ENCODE peak calls at places on chromosomes 12 and 14, in ten cellular contexts. L, I, P, F, M, E, Z, C, S and T are unnamed samples.
A peak's percentile ranks its signal among the peaks of the same experiment; 100 is the strongest.

GRCh38 chr14:74261288-74261687 is 22.0 kb downstream of the VSX2 start:
- DNase-seq in S (no peak), I (no peak), E (no peak), F (no peak), L (no peak), P (no peak), Z (no peak), M (no peak), C (no peak), T (no peak)

GRCh38 chr12:107404981-107405380 is 280.6 kb upstream of the PWP1 start:
- DNase-seq in S (peak; percentile 74), Z (peak; percentile 63), C (no peak), L (no peak), M (no peak), I (peak; percentile 30), E (no peak), F (no peak), P (no peak), T (no peak)

GRCh38 chr12:132642846-132643835 is 24.6 kb downstream of the P2RX2 start:
- DNase-seq in L (no peak), Z (no peak), P (no peak), F (no peak), E (no peak), S (no peak), M (peak; percentile 59), C (no peak), I (no peak), T (no peak)

GRCh38 chr12:93317227-93317626 is 60.5 kb upstream of the NUDT4 start:
- DNase-seq in P (no peak), F (no peak), S (peak; percentile 52), Z (no peak), M (no peak), I (peak; percentile 68), C (no peak), E (no peak), L (no peak), T (no peak)

GRCh38 chr12:78636253-78636855 is 228.2 kb upstream of the SYT1 start:
- DNase-seq in C (no peak), Z (no peak), E (no peak), M (no peak), I (no peak), S (no peak), L (no peak), P (no peak), F (no peak), T (no peak)

GRCh38 chr14:23828611-23829010 is 125.0 kb upstream of the DHRS4 start:
- DNase-seq in S (no peak), P (no peak), Z (no peak), C (no peak), M (no peak), I (no peak), L (no peak), F (no peak), E (no peak), T (no peak)

GRCh38 chr14:93010543-93011541 is 87.9 kb downstream of the CHGA start:
- DNase-seq in Z (no peak), L (no peak), E (no peak), M (no peak), C (no peak), S (no peak), I (no peak), F (peak; percentile 73), P (no peak), T (no peak)

GRCh38 chr12:85654456-85654840 is 181.8 kb downstream of the RASSF9 start:
- DNase-seq in F (no peak), E (no peak), P (no peak), M (no peak), L (no peak), Z (no peak), S (no peak), I (no peak), C (no peak), T (no peak)

GRCh38 chr14:99476864-99477263 is 3.8 kb downstream of the SETD3 start:
- DNase-seq in E (no peak), F (no peak), Z (no peak), P (no peak), L (no peak), C (no peak), M (no peak), S (peak; percentile 31), I (no peak), T (no peak)

GRCh38 chr12:2959508-2960431 is 573 bp downstream of the TEAD4 start:
- DNase-seq in E (no peak), P (peak; percentile 30), I (peak; percentile 79), Z (peak; percentile 56), C (no peak), F (no peak), S (peak; percentile 45), M (peak; percentile 82), L (peak; percentile 60), T (peak; percentile 33)
- TF ChIP-seq CTCF in E (no peak), P (no peak), I (no peak), Z (no peak), C (no peak), F (no peak), S (no peak), M (no peak), L (no peak), T (no peak)

GRCh38 chr12:124676725-124677462 is 109.5 kb upstream of the NCOR2 start:
- DNase-seq in F (no peak), Z (no peak), L (no peak), C (no peak), S (no peak), E (no peak), P (no peak), I (no peak), M (no peak), T (no peak)

GRCh38 chr12:124675881-124676688 is 108.7 kb upstream of the NCOR2 start:
- DNase-seq in F (no peak), Z (no peak), I (no peak), E (no peak), L (no peak), S (no peak), C (no peak), M (peak; percentile 86), P (no peak), T (no peak)

GRCh38 chr12:124677552-124678356 is 110.3 kb upstream of the NCOR2 start:
- DNase-seq in E (no peak), C (no peak), Z (no peak), P (no peak), S (no peak), I (no peak), M (no peak), L (no peak), F (no peak), T (no peak)

GRCh38 chr12:124673881-124674617 is 106.6 kb upstream of the NCOR2 start:
- DNase-seq in I (no peak), F (no peak), Z (no peak), E (no peak), S (no peak), C (no peak), M (no peak), P (no peak), L (no peak), T (no peak)

DNA sequence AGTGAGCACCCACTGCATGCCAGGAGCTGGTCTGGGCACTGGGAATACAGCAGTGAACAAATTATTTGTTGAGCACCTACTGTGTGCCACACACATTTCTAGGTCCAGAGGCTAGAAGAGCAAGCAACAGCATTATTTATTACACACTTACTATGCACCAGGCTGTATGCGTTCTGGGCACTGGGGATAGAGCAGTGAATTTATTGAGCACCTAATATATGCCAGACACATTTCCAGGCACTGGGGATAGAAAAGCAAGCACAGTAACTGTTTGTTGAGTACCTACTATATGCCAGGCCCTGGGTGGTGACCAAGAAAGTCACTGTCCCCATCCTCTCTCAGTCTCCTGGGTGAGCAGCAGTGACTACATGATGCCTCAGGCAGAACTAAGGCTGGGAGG is 107.5 kb upstream of the NCOR2 start:
- DNase-seq in I (no peak), E (no peak), Z (no peak), S (no peak), P (no peak), L (no peak), C (no peak), F (no peak), M (no peak), T (no peak)
- H3K27ac ChIP-seq in I (no peak overlapping the region), E (no peak overlapping the region), Z (no peak overlapping the region), S (no peak overlapping the region), P (no peak overlapping the region), L (no peak overlapping the region), C (no peak overlapping the region), F (no peak overlapping the region), M (no peak overlapping the region), T (no peak overlapping the region)

GRCh38 chr12:10900972-10901371 is 8.4 kb downstream of the TAS2R13 start:
- DNase-seq in C (no peak), M (no peak), I (no peak), S (no peak), E (no peak), L (no peak), F (no peak), Z (no peak), P (no peak), T (no peak)

GRCh38 chr12:10896854-10897253 is 12.5 kb downstream of the TAS2R13 start:
- DNase-seq in Z (no peak), S (no peak), P (no peak), M (no peak), C (no peak), I (no peak), E (no peak), F (no peak), L (no peak), T (no peak)

GRCh38 chr12:10904686-10905085 is 4.7 kb downstream of the TAS2R13 start:
- DNase-seq in E (no peak), S (no peak), C (no peak), L (no peak), F (no peak), P (no peak), I (no peak), M (no peak), Z (no peak), T (no peak)

GRCh38 chr12:10900530-10900929 is 8.8 kb downstream of the TAS2R13 start:
- DNase-seq in I (no peak), P (no peak), Z (no peak), C (no peak), S (no peak), E (no peak), M (no peak), F (no peak), L (no peak), T (no peak)

GRCh38 chr12:10901427-10901826 is 7.9 kb downstream of the TAS2R13 start:
- DNase-seq in P (no peak), L (no peak), M (no peak), E (no peak), F (no peak), C (no peak), S (peak; percentile 45), Z (no peak), I (no peak), T (no peak)
- TF ChIP-seq CTCF in P (no peak), L (no peak), M (no peak), E (no peak), F (no peak), C (no peak), S (peak; percentile 57), Z (peak; percentile 26), I (peak; percentile 8), T (no peak)

GRCh38 chr12:64207453-64207852 is 14.6 kb downstream of the KICS2 start:
- DNase-seq in E (no peak), F (no peak), L (no peak), P (no peak), S (no peak), I (no peak), C (no peak), M (no peak), Z (no peak), T (no peak)
- H3K27ac ChIP-seq in E (no peak overlapping the region), F (no peak overlapping the region), L (no peak overlapping the region), P (no peak overlapping the region), S (no peak overlapping the region), I (no peak overlapping the region), C (no peak overlapping the region), M (no peak overlapping the region), Z (no peak overlapping the region), T (no peak overlapping the region)